ENCODE peak calls at places on chromosomes 1 and 21, in five cellular contexts. C is astrocyte, T is neural progenitor cell, A is IMR-90, O is endothelial cell of umbilical vein. Y is an unnamed sample.

GRCh38 chr1:237539055-237539454 is 351.7 kb downstream of the ZP4 start:
- DNase-seq in C (no peak), T (no peak), A (no peak), O (no peak), Y (no peak)

GRCh38 chr1:228975238-228975929 is 240.1 kb downstream of the RHOU start:
- DNase-seq in C (no peak), T (no peak), A (no peak), O (no peak), Y (no peak)

GRCh38 chr1:245096330-245097066 is 58.3 kb upstream of the KIF26B start:
- DNase-seq in C (no peak), T (no peak), A (no peak), O (no peak), Y (no peak)

GRCh38 chr1:28927442-28928305 is 13.3 kb downstream of the EPB41 start:
- DNase-seq in C (peak), T (peak), A (peak), O (peak), Y (no peak)

GRCh38 chr1:98084188-98084587 is 163.4 kb upstream of the DPYD start:
- DNase-seq in C (no peak), T (no peak), A (peak), O (no peak), Y (no peak)

GRCh38 chr1:109620396-109620817 is 770 bp downstream of the AMPD2 start:
- DNase-seq in C (peak), T (peak), A (peak), O (no peak), Y (no peak)

GRCh38 chr1:30731806-30732276 is 8.5 kb upstream of the MATN1 start:
- DNase-seq in C (no peak), T (no peak), A (no peak), O (no peak), Y (no peak)

GRCh38 chr1:228006793-228007053 is at the start of gene WNT3A:
- DNase-seq in C (no peak), T (no peak), A (no peak), O (no peak), Y (no peak)

GRCh38 chr1:228360533-228361313 is 45.9 kb downstream of the TRIM11 start:
- DNase-seq in C (no peak), T (no peak), A (no peak), O (no peak), Y (no peak)

GRCh38 chr1:159986093-159986492 is 32.1 kb upstream of the SLAMF9 start:
- DNase-seq in C (no peak), T (no peak), A (no peak), O (no peak), Y (no peak)

GRCh38 chr1:11072216-11072917 is 12.5 kb upstream of the SRM start:
- DNase-seq in C (no peak), T (no peak), A (no peak), O (no peak), Y (peak)

GRCh38 chr21:27339902-27340301 is 373.0 kb upstream of the ADAMTS5 start:
- DNase-seq in C (no peak), T (no peak), A (peak), O (no peak), Y (no peak)

GRCh38 chr1:6425671-6426070 is 1.1 kb downstream of the ESPN start:
- DNase-seq in C (no peak), T (peak), A (no peak), O (no peak), Y (no peak)

GRCh38 chr1:64848136-64848535 is 103.3 kb downstream of the RAVER2 start:
- DNase-seq in C (no peak), T (no peak), A (no peak), O (no peak), Y (no peak)

GRCh38 chr1:156086256-156086662 is 4.0 kb upstream of the MEX3A start:
- DNase-seq in C (peak), T (peak), A (peak), O (peak), Y (no peak)

GRCh38 chr1:203272633-203273205 is 32.6 kb upstream of the BTG2 start:
- DNase-seq in C (no peak), T (no peak), A (no peak), O (no peak), Y (no peak)

GRCh38 chr1:203271962-203272632 is 33.2 kb upstream of the BTG2 start:
- DNase-seq in C (no peak), T (no peak), A (no peak), O (no peak), Y (no peak)

GRCh38 chr1:203273869-203274602 is 31.3 kb upstream of the BTG2 start:
- DNase-seq in C (no peak), T (peak), A (no peak), O (no peak), Y (peak)

GRCh38 chr1:203274603-203275381 is 30.5 kb upstream of the BTG2 start:
- DNase-seq in C (peak), T (no peak), A (peak), O (no peak), Y (no peak)

GRCh38 chr1:203273206-203273868 is 32.0 kb upstream of the BTG2 start:
- DNase-seq in C (peak), T (peak), A (peak), O (peak), Y (peak)
- H3K4me3 ChIP-seq in C (no peak), T (no peak), A (no peak), O (no peak), Y (peak)

GRCh38 chr1:235169986-235170385 is 8.9 kb upstream of the RBM34 start:
- DNase-seq in C (no peak), T (no peak), A (no peak), O (no peak), Y (no peak)
- H3K4me2 ChIP-seq in C (no peak), T (no peak), A (no peak), O (no peak), Y (no peak)

GRCh38 chr1:16186655-16187235 is 25.7 kb downstream of the ARHGEF19 start:
- DNase-seq in C (no peak), T (no peak), A (no peak), O (no peak), Y (no peak)
- H3K4me3 ChIP-seq in C (no peak), T (no peak), A (no peak), O (no peak), Y (no peak)

DNA sequence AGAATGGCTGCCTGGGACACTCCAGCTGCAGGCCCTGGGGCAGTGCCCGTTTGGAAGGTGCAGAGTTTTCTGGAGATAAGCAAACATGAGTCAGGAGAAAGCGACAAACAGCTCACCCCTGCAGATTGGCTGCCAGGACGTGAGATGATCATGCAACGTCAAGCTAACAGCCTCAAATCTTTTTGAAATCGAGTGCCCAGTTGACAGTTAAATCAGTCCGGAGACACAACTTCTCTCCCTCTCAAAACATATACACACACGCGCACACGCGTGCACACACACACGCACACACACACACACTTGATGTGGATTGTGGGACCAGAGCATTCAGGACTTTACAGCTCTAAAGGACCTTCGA is 49.4 kb downstream of the TENT5C start:
- DNase-seq in C (no peak), T (no peak), A (peak), O (no peak), Y (no peak)
- H3K4me2 ChIP-seq in C (no peak), T (no peak), A (no peak), O (no peak), Y (no peak)

GRCh38 chr1:67314696-67315095 is 7.0 kb downstream of the IL12RB2 start:
- DNase-seq in C (no peak), T (no peak), A (no peak), O (no peak), Y (peak)

GRCh38 chr1:67313934-67314671 is 6.4 kb downstream of the IL12RB2 start:
- DNase-seq in C (no peak), T (no peak), A (no peak), O (no peak), Y (no peak)

GRCh38 chr1:67316180-67316902 is 8.7 kb downstream of the IL12RB2 start:
- DNase-seq in C (no peak), T (no peak), A (no peak), O (no peak), Y (no peak)

GRCh38 chr1:67317803-67318202 is 10.1 kb downstream of the IL12RB2 start:
- DNase-seq in C (no peak), T (no peak), A (no peak), O (no peak), Y (no peak)

GRCh38 chr1:67316918-67317317 is 9.2 kb downstream of the IL12RB2 start:
- DNase-seq in C (no peak), T (no peak), A (no peak), O (no peak), Y (no peak)
- H3K4me3 ChIP-seq in C (no peak), T (no peak), A (no peak), O (no peak), Y (no peak)

GRCh38 chr21:38821959-38822682 is 16.4 kb downstream of the ETS2 start:
- DNase-seq in C (no peak), T (no peak), A (no peak), O (no peak), Y (no peak)

GRCh38 chr21:38821248-38821647 is 15.5 kb downstream of the ETS2 start:
- DNase-seq in C (no peak), T (no peak), A (no peak), O (no peak), Y (no peak)

GRCh38 chr21:38819051-38819718 is 13.5 kb downstream of the ETS2 start:
- DNase-seq in C (no peak), T (no peak), A (no peak), O (no peak), Y (no peak)

GRCh38 chr21:38819719-38820147 is 14.0 kb downstream of the ETS2 start:
- DNase-seq in C (peak), T (no peak), A (peak), O (no peak), Y (no peak)

DNA sequence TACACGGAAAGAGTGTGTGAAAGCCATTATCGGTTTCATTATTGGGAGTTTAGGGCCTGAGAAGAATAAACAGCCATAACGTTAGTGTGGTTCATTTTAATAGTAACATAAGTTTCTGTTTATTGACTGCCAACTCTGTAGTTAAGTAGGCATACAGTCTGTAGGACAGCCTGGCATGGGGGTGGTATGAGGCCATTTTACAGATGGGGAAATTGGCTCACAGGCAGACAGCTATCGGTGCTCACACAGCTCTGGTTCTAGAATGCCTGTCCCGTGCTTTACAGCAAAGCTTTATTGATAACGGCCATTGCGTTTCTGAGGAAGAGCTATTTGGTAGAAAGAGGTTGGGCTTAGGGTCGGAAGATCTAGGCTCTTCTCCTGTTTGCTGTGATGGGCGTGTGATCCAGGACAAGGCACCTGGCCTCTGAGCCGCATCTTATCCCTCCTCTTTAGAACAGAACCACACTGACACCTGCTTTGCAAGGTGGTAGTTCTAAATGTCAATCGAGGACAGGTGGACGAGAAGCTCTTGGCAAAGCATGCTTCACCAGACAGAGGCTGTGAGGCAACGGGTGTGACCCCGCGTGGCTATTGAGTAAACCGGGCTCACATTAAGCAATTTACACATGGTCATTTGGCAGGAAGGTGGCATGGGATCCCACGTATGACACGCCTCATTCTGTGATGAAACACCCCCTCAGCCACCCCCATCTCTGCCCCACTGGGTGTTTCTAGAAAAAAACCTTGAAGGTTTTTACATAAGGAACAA is 14.9 kb downstream of the ETS2 start:
- DNase-seq in C (no peak), T (no peak), A (no peak), O (no peak), Y (no peak)
- H3K4me2 ChIP-seq in C (no peak), T (no peak), A (no peak), O (no peak), Y (no peak)